ENCODE peak calls at places on chromosomes 12 and 14, in seven cellular contexts. D, K, J, N, P, V and F are unnamed samples.

GRCh38 chr12:19404232-19404880 is 34.9 kb upstream of the AEBP2 start:
- DNase-seq in D (no peak), J (no peak), K (no peak), V (no peak), N (no peak), P (no peak), F (no peak)

GRCh38 chr12:124568431-124569374 is 1.3 kb upstream of the NCOR2 start:
- DNase-seq in N (peak; percentile 83), J (peak; percentile 80), V (peak; percentile 44), P (peak; percentile 61), D (peak; percentile 92), K (peak; percentile 87), F (no peak)

GRCh38 chr14:103684871-103685270 is 30.4 kb downstream of the XRCC3 start:
- DNase-seq in V (no peak), N (no peak), K (no peak), D (no peak), J (no peak), P (no peak), F (no peak)

GRCh38 chr12:109586385-109587296 is 13.0 kb downstream of the MVK start:
- DNase-seq in K (no peak), D (no peak), V (no peak), N (no peak), P (no peak), J (no peak), F (no peak)

GRCh38 chr14:106802413-106803364 is 1276.3 kb downstream of the TMEM121 start:
- DNase-seq in V (no peak), J (no peak), N (no peak), K (no peak), P (no peak), D (peak; percentile 44), F (no peak)

GRCh38 chr14:67557118-67557517 is 24.0 kb downstream of the PLEKHH1 start:
- DNase-seq in D (no peak), P (no peak), N (no peak), V (no peak), K (no peak), J (no peak), F (no peak)

GRCh38 chr14:95713596-95714371 is at the start of gene TCL1A:
- DNase-seq in P (no peak), V (no peak), D (peak; percentile 81), J (no peak), K (no peak), N (no peak), F (no peak)

GRCh38 chr12:84375472-84375871 is 537.1 kb downstream of the SLC6A15 start:
- DNase-seq in N (no peak), K (no peak), D (no peak), J (no peak), P (peak; percentile 25), V (no peak), F (no peak)

GRCh38 chr12:68317047-68317667 is 15.0 kb downstream of the MDM1 start:
- DNase-seq in D (no peak), J (no peak), K (peak; percentile 42), P (peak; percentile 65), N (no peak), V (no peak), F (no peak)

GRCh38 chr12:17062296-17063061 is 456.5 kb upstream of the LMO3 start:
- DNase-seq in D (no peak), J (no peak), N (no peak), V (no peak), P (peak; percentile 59), K (no peak), F (no peak)

GRCh38 chr12:65171073-65171472 is 1.7 kb downstream of the LEMD3 start:
- DNase-seq in J (no peak), K (no peak), P (peak; percentile 22), D (no peak), V (no peak), N (no peak), F (no peak)

GRCh38 chr14:23588884-23589598 is 10.5 kb upstream of the JPH4 start:
- DNase-seq in J (peak; percentile 94), P (peak; percentile 87), K (peak; percentile 85), D (peak; percentile 96), V (peak; percentile 96), N (peak; percentile 93), F (peak; percentile 90)

GRCh38 chr14:68182492-68182891 is 362.9 kb downstream of the RAD51B start:
- DNase-seq in K (no peak), J (no peak), V (no peak), D (no peak), P (no peak), N (no peak), F (no peak)

GRCh38 chr14:38073641-38074040 is 134.1 kb upstream of the SSTR1 start:
- DNase-seq in V (no peak), J (no peak), K (no peak), N (no peak), D (no peak), P (no peak), F (no peak)

GRCh38 chr12:58433969-58434368 is 486.3 kb downstream of the LRIG3 start:
- DNase-seq in V (no peak), J (no peak), K (no peak), D (no peak), P (peak; percentile 70), N (no peak), F (no peak)

GRCh38 chr12:22318122-22318737 is 16.3 kb downstream of the ST8SIA1 start:
- DNase-seq in P (peak; percentile 18), N (no peak), J (no peak), K (no peak), V (no peak), D (no peak), F (no peak)

GRCh38 chr14:26138764-26139445 is 458.9 kb downstream of the NOVA1 start:
- DNase-seq in K (no peak), N (no peak), J (no peak), D (no peak), V (no peak), P (peak; percentile 26), F (no peak)

GRCh38 chr12:132766380-132767085 is 4.9 kb upstream of the ANKLE2 start:
- DNase-seq in K (peak; percentile 78), V (peak; percentile 75), D (no peak), N (no peak), J (peak; percentile 66), P (peak; percentile 40), F (no peak)

GRCh38 chr14:65193891-65194290 is 91.6 kb upstream of the MAX start:
- DNase-seq in J (no peak), P (no peak), D (no peak), N (no peak), V (no peak), K (no peak), F (no peak)

DNA sequence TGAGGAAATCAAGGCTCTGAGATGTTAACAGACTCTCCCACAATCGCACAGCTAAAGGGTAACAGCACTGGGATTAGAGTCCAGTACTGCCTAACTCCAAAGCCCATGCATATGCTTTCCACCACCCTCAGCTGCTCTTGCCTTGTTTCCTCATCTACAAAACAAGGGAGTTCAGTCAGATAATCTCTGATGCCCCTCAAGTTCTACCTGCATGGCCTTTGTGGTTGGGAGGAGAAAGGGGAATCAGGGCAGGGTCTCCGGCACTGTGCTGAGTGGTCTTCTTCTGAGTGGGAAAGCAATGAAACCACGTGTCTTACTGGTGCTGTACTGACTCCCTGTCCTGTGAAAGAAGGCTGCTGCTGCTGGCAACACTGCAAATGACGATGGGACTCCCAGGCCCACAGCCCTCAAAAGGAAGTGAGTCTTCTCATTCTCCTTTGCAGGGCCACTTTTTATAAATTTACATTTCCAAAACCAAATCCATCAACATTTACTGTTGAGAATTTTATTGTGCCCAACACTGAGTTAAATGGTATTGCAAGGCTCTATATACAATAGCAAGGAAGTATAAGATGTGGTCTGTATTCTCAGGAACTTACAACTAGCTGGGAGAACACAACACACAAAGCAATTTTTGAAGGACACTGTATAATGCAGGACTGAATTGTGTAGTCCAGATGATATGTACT is 19.7 kb upstream of the DUSP16 start:
- DNase-seq in V (no peak), K (no peak), N (no peak), D (no peak), P (no peak), J (no peak), F (no peak)
- H3K4me1 ChIP-seq in V (peaks cover 8% of the 10 kb centered on the region), K (no peaks in the 10 kb centered on the region), N (no peaks in the 10 kb centered on the region), D (no peaks in the 10 kb centered on the region), P (peaks cover 65% of the 10 kb centered on the region), J (peaks cover 13% of the 10 kb centered on the region), F (peaks cover 9% of the 10 kb centered on the region)

DNA sequence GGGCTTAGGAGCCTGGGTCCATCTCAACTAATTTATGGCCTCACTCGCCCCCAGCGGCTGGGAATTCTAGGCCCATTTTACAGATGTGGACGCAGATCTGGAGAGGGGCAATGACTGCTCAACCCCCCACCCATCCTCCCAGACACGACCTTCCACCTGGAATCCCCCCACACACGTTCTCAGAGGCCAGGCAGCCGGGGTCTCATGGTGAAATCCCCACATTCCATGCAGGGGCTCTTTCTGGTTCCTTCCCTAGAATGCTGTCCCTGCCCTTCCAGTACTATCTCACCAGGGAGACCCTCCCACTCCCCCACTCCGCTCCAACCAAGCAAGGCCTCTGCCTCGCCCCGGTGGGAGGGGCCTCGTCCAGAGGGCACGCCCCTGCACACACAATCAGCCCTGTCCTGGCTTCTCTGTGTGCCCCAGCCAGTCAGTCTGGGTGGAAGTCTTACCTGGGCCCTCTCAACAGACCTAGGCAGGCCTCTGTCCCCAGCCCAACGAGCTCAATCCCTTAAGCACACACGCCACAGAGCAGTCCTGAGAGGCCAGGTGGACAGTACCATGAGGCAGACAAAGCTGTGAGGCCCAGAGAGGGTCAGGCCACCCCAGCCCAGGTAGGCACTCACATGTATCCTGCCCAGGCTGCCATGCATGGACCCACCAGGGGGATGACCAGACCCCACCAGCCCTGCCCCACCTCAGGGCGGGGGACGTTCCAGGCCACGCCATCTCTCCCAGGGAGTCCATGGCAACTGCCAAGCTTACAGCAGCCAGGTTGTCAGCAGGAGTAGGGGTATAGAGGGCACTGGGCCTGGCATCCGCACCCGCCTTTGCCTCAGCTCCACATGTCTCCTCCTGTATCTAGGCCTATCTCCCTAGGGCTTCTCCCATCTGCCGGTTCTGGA is 1.3 kb upstream of the ANKRD9 start:
- DNase-seq in J (no peak), D (peak; percentile 98), K (no peak), P (peak; percentile 42), V (peak; percentile 76), N (no peak), F (peak; percentile 71)
- H3K4me3 ChIP-seq in J (peak overlapping the region; percentile 73), D (peak overlapping the region; percentile 82), K (peak overlapping the region; percentile 67), P (peak overlapping the region; percentile 76), V (peak overlapping the region; percentile 69), N (no peak overlapping the region), F (no peak overlapping the region)

GRCh38 chr14:74655597-74656389 is 43.8 kb upstream of the LTBP2 start:
- DNase-seq in V (no peak), D (no peak), P (peak; percentile 39), J (no peak), K (no peak), N (no peak), F (no peak)

GRCh38 chr14:74658535-74659130 is 46.6 kb upstream of the LTBP2 start:
- DNase-seq in N (no peak), K (no peak), J (no peak), P (peak; percentile 58), D (no peak), V (no peak), F (no peak)

GRCh38 chr14:74660167-74660566 is 48.1 kb upstream of the LTBP2 start:
- DNase-seq in P (peak; percentile 33), J (no peak), D (no peak), N (no peak), K (no peak), V (no peak), F (no peak)

GRCh38 chr14:74654931-74655330 is 42.9 kb upstream of the LTBP2 start:
- DNase-seq in P (no peak), V (no peak), N (no peak), D (no peak), K (no peak), J (no peak), F (no peak)

GRCh38 chr14:74656964-74657363 is 44.9 kb upstream of the LTBP2 start:
- DNase-seq in P (no peak), J (no peak), K (no peak), V (no peak), D (no peak), N (no peak), F (no peak)
- H3K27ac ChIP-seq in P (no peak overlapping the region), J (no peak overlapping the region), K (no peak overlapping the region), V (no peak overlapping the region), D (no peak overlapping the region), N (peak overlapping the region; percentile 26), F (peak overlapping the region; percentile 85)

GRCh38 chr14:60756847-60757246 is 22.3 kb downstream of the MNAT1 start:
- DNase-seq in D (no peak), J (no peak), K (no peak), P (peak; percentile 28), N (no peak), V (no peak), F (no peak)
- H3K4me1 ChIP-seq in D (no peaks in the 10 kb centered on the region), J (no peaks in the 10 kb centered on the region), K (no peaks in the 10 kb centered on the region), P (peaks cover 59% of the 10 kb centered on the region), N (peaks cover 5% of the 10 kb centered on the region), V (peaks cover 55% of the 10 kb centered on the region), F (peaks cover 65% of the 10 kb centered on the region)